ENCODE peak calls at places on chromosomes 5 and 9, in eight cellular contexts. R is GM12891, T is A549, V is upper lobe of left lung, K is HCT116, W is HepG2, H is IMR-90, S is prostate gland. B is an unnamed sample.

GRCh38 chr5:154485850-154486426 is 7.9 kb upstream of the HAND1 start:
- DNase-seq in S (no peak), V (no peak), K (no peak), T (no peak), R (no peak), W (no peak), H (no peak), B (no peak)

GRCh38 chr9:86974421-86974820 is 27.1 kb upstream of the GAS1 start:
- DNase-seq in S (no peak), R (no peak), V (no peak), W (no peak), K (no peak), T (no peak), H (no peak), B (no peak)

GRCh38 chr9:115262477-115262876 is 144.5 kb upstream of the TNC start:
- DNase-seq in K (peak), R (no peak), T (peak), W (peak), H (peak), V (peak), S (peak), B (no peak)

GRCh38 chr9:1050125-1050895 is at the start of gene DMRT2:
- DNase-seq in K (peak), T (peak), V (peak), H (peak), S (peak), R (no peak), W (peak), B (no peak)

GRCh38 chr5:67693956-67694564 is 497.5 kb upstream of the CD180 start:
- DNase-seq in W (no peak), V (peak), K (no peak), H (no peak), S (peak), R (no peak), T (no peak), B (no peak)

GRCh38 chr5:141557681-141558136 is 61.1 kb downstream of the DIAPH1 start:
- DNase-seq in T (peak), H (peak), W (peak), K (peak), V (peak), R (no peak), S (peak), B (peak)

GRCh38 chr5:142587354-142587965 is 98.4 kb downstream of the FGF1 start:
- DNase-seq in K (peak), W (peak), S (no peak), V (no peak), H (peak), R (no peak), T (peak), B (no peak)

GRCh38 chr5:33091571-33092363 is 349.0 kb upstream of the TARS1 start:
- DNase-seq in K (no peak), W (no peak), V (no peak), T (no peak), S (no peak), R (no peak), H (peak), B (no peak)

GRCh38 chr5:159905496-159905895 is 10.8 kb upstream of the ADRA1B start:
- DNase-seq in K (peak), S (no peak), V (no peak), T (peak), H (peak), W (no peak), R (no peak), B (no peak)

GRCh38 chr9:1929722-1930621 is 85.2 kb upstream of the SMARCA2 start:
- DNase-seq in T (no peak), K (no peak), H (no peak), S (no peak), W (no peak), V (no peak), R (no peak), B (no peak)

GRCh38 chr5:177419045-177419444 is 7.4 kb upstream of the GRK6 start:
- DNase-seq in W (no peak), V (no peak), T (no peak), R (no peak), K (no peak), S (no peak), H (peak), B (no peak)

GRCh38 chr5:178310130-178310865 is 77.7 kb upstream of the PHYKPL start:
- DNase-seq in W (no peak), T (no peak), V (no peak), K (no peak), R (no peak), S (no peak), H (no peak), B (peak)

GRCh38 chr9:107789001-107789710 is 299.6 kb upstream of the KLF4 start:
- DNase-seq in T (no peak), H (no peak), V (no peak), K (no peak), W (no peak), S (no peak), R (no peak), B (no peak)

GRCh38 chr5:147467973-147468508 is 41.8 kb downstream of the DPYSL3 start:
- DNase-seq in K (no peak), H (peak), W (no peak), V (no peak), T (no peak), S (no peak), R (no peak), B (no peak)

GRCh38 chr5:17315710-17316221 is 98.3 kb downstream of the BASP1 start:
- DNase-seq in K (no peak), V (no peak), H (peak), S (no peak), W (no peak), R (no peak), T (peak), B (no peak)

GRCh38 chr5:141680751-141681201 is 1.3 kb downstream of the ARAP3 start:
- DNase-seq in S (no peak), W (peak), R (no peak), K (no peak), T (no peak), H (peak), V (peak), B (no peak)

GRCh38 chr5:68652507-68652906 is 437.0 kb downstream of the PIK3R1 start:
- DNase-seq in H (no peak), V (no peak), R (no peak), T (peak), W (no peak), S (peak), K (no peak), B (no peak)

GRCh38 chr9:18905033-18905882 is 127.8 kb downstream of the SAXO1 start:
- DNase-seq in K (no peak), H (peak), V (no peak), R (no peak), T (no peak), S (no peak), W (no peak), B (no peak)

GRCh38 chr5:78601622-78602314 is 46.8 kb downstream of the LHFPL2 start:
- DNase-seq in W (peak), K (no peak), S (no peak), R (no peak), T (peak), V (no peak), H (peak), B (no peak)

GRCh38 chr9:131697908-131698714 is 41.8 kb downstream of the RAPGEF1 start:
- DNase-seq in K (no peak), S (no peak), W (no peak), T (peak), R (no peak), H (no peak), V (peak), B (no peak)

GRCh38 chr9:123335986-123336329 is 20.0 kb upstream of the CRB2 start:
- DNase-seq in W (no peak), T (no peak), S (no peak), V (no peak), H (no peak), R (no peak), K (no peak), B (no peak)
- TF ChIP-seq POLR2A in W (no peak), T (no peak), S (no peak), V (no peak), H (no peak), R (no peak), K (no peak), B (no peak)

GRCh38 chr5:36607838-36608783 is 1.7 kb downstream of the SLC1A3 start:
- DNase-seq in V (no peak), S (no peak), W (no peak), H (no peak), T (no peak), R (no peak), K (no peak), B (no peak)

GRCh38 chr5:36605241-36605640 is 1.2 kb upstream of the SLC1A3 start:
- DNase-seq in T (no peak), V (no peak), W (no peak), K (no peak), H (no peak), S (no peak), R (no peak), B (no peak)

GRCh38 chr5:36606052-36606436 is 362 bp upstream of the SLC1A3 start:
- DNase-seq in T (no peak), W (no peak), R (no peak), V (no peak), H (no peak), K (no peak), S (no peak), B (no peak)

GRCh38 chr5:36607114-36607561 is 732 bp downstream of the SLC1A3 start:
- DNase-seq in K (peak), W (no peak), T (peak), R (no peak), S (peak), H (peak), V (peak), B (no peak)

GRCh38 chr5:36606437-36607113 is at the start of gene SLC1A3:
- DNase-seq in W (no peak), K (peak), V (peak), H (peak), S (peak), T (peak), R (no peak), B (peak)
- TF ChIP-seq POLR2A in W (no peak), K (peak), V (no peak), H (no peak), S (peak), T (no peak), R (peak), B (no peak)

GRCh38 chr9:124251605-124252366 is 6.0 kb upstream of the NEK6 start:
- DNase-seq in H (peak), V (no peak), S (no peak), R (no peak), W (no peak), K (no peak), T (peak), B (no peak)
- TF ChIP-seq POLR2A in H (no peak), V (no peak), S (no peak), R (no peak), W (no peak), K (no peak), T (no peak), B (no peak)

GRCh38 chr9:128819716-128820664 is 1.7 kb downstream of the ENDOG start:
- DNase-seq in R (no peak), K (no peak), V (no peak), W (no peak), H (no peak), S (no peak), T (no peak), B (no peak)
- TF ChIP-seq POLR2A in R (no peak), K (no peak), V (no peak), W (no peak), H (no peak), S (no peak), T (no peak), B (no peak)

GRCh38 chr5:83471405-83472212 is at the start of gene VCAN:
- DNase-seq in K (peak), T (peak), R (no peak), S (peak), V (peak), W (no peak), H (peak), B (peak)
- TF ChIP-seq POLR2A in K (peak), T (peak), R (no peak), S (no peak), V (no peak), W (no peak), H (peak), B (no peak)

GRCh38 chr9:5450360-5451051 is at the start of gene CD274:
- DNase-seq in H (peak), K (peak), S (peak), T (peak), R (no peak), W (peak), V (peak), B (peak)

GRCh38 chr9:5455181-5455580 is 4.8 kb downstream of the CD274 start:
- DNase-seq in S (no peak), W (no peak), V (no peak), T (peak), R (no peak), K (no peak), H (peak), B (no peak)

GRCh38 chr9:5453004-5453403 is 2.7 kb downstream of the CD274 start:
- DNase-seq in K (no peak), R (no peak), T (no peak), W (no peak), S (no peak), V (no peak), H (no peak), B (no peak)

GRCh38 chr9:5452286-5452609 is 1.9 kb downstream of the CD274 start:
- DNase-seq in H (no peak), V (no peak), K (no peak), S (no peak), T (no peak), R (no peak), W (no peak), B (no peak)

DNA sequence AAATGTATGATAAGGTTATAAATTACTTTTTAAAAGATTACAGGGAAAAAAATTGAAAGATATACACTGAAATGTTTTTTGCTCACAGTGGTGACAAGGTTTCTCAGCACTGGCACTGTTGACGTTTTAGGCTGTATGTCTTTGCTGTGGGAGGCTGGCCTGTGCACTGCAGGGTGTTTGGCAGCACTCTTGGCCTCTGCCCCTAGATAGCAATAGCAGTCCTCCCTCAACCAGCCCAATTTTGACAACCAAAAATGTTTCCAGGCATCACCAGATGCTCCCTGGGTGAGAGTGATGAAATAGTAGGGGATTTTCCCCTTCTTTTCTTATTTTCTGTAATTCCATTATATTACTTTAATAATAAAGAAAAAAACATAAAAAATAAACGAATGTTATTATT is 3.3 kb downstream of the CD274 start:
- DNase-seq in T (no peak), W (no peak), S (no peak), K (no peak), R (no peak), V (no peak), H (no peak), B (no peak)
- TF ChIP-seq POLR2A in T (no peak), W (no peak), S (no peak), K (no peak), R (no peak), V (no peak), H (no peak), B (no peak)

GRCh38 chr5:149406979-149407306 is 27.9 kb upstream of the IL17B start:
- DNase-seq in V (no peak), T (no peak), H (no peak), W (no peak), K (no peak), R (no peak), S (no peak), B (no peak)
- TF ChIP-seq POLR2A in V (no peak), T (no peak), H (no peak), W (no peak), K (no peak), R (no peak), S (no peak), B (no peak)

B was measured in spleen.